ENCODE peak calls at places on chromosomes 2 and 18, in four cellular contexts. One of them, this sample, is unnamed. For H3K27me3, the result is how much of the 10 kb centered on the place peaks cover.

GRCh38 chr2:165698621-165698946 is 95.5 kb downstream of the GALNT3 start:
- DNase-seq in tibial nerve: peak
- DNase-seq in adrenal gland: peak
- DNase-seq in pancreas: no peak
- DNase-seq in this sample: peak

GRCh38 chr2:109000654-109001600 is 11.9 kb upstream of the EDAR start:
- DNase-seq in tibial nerve: no peak
- DNase-seq in adrenal gland: no peak
- DNase-seq in pancreas: no peak
- DNase-seq in this sample: no peak

GRCh38 chr18:12686100-12686499 is 16.4 kb downstream of the CEP76 start:
- DNase-seq in tibial nerve: no peak
- DNase-seq in adrenal gland: no peak
- DNase-seq in pancreas: no peak
- DNase-seq in this sample: no peak

GRCh38 chr2:234630676-234631350 is 133.9 kb upstream of the ARL4C start:
- DNase-seq in tibial nerve: no peak
- DNase-seq in adrenal gland: no peak
- DNase-seq in pancreas: no peak
- DNase-seq in this sample: no peak

GRCh38 chr18:50289103-50289433 is 1.6 kb upstream of the CXXC1 start:
- DNase-seq in tibial nerve: no peak
- DNase-seq in adrenal gland: no peak
- DNase-seq in pancreas: no peak
- DNase-seq in this sample: no peak

GRCh38 chr18:21053127-21053526 is 58.5 kb downstream of the ROCK1 start:
- DNase-seq in tibial nerve: no peak
- DNase-seq in adrenal gland: no peak
- DNase-seq in pancreas: no peak
- DNase-seq in this sample: no peak

GRCh38 chr2:119316066-119316465 is 50.6 kb downstream of the C2orf76 start:
- DNase-seq in tibial nerve: no peak
- DNase-seq in adrenal gland: no peak
- DNase-seq in pancreas: no peak
- DNase-seq in this sample: no peak

GRCh38 chr18:39434223-39434622 is 1868.6 kb upstream of the CELF4 start:
- DNase-seq in tibial nerve: no peak
- DNase-seq in adrenal gland: no peak
- DNase-seq in pancreas: no peak
- DNase-seq in this sample: no peak

GRCh38 chr2:99425022-99425421 is 64.8 kb downstream of the REV1 start:
- DNase-seq in tibial nerve: no peak
- DNase-seq in adrenal gland: peak
- DNase-seq in pancreas: no peak
- DNase-seq in this sample: no peak

GRCh38 chr18:53906681-53907080 is 317.8 kb downstream of the MBD2 start:
- DNase-seq in tibial nerve: no peak
- DNase-seq in adrenal gland: no peak
- DNase-seq in pancreas: no peak
- DNase-seq in this sample: no peak

GRCh38 chr18:58671941-58672565 is 788 bp downstream of the MALT1 start:
- DNase-seq in tibial nerve: no peak
- DNase-seq in adrenal gland: no peak
- DNase-seq in pancreas: no peak
- DNase-seq in this sample: no peak

GRCh38 chr2:225104971-225105370 is 62.7 kb upstream of the DOCK10 start:
- DNase-seq in tibial nerve: no peak
- DNase-seq in adrenal gland: no peak
- DNase-seq in pancreas: no peak
- DNase-seq in this sample: no peak

GRCh38 chr2:128091691-128092050 is 671 bp downstream of the UGGT1 start:
- DNase-seq in tibial nerve: no peak
- DNase-seq in adrenal gland: no peak
- DNase-seq in pancreas: no peak
- DNase-seq in this sample: no peak

GRCh38 chr2:124024491-124025348 is at the start of gene CNTNAP5:
- DNase-seq in tibial nerve: peak
- DNase-seq in adrenal gland: peak
- DNase-seq in pancreas: peak
- DNase-seq in this sample: no peak

GRCh38 chr18:11052800-11053199 is 96.6 kb downstream of the PIEZO2 start:
- DNase-seq in tibial nerve: no peak
- DNase-seq in adrenal gland: no peak
- DNase-seq in pancreas: no peak
- DNase-seq in this sample: no peak

GRCh38 chr2:74602553-74603281 is 45.4 kb downstream of the M1AP start:
- DNase-seq in tibial nerve: no peak
- DNase-seq in adrenal gland: no peak
- DNase-seq in pancreas: no peak
- DNase-seq in this sample: no peak

GRCh38 chr2:74383254-74383653 is 3.1 kb upstream of the DCTN1 start:
- DNase-seq in tibial nerve: no peak
- DNase-seq in adrenal gland: no peak
- DNase-seq in pancreas: peak
- DNase-seq in this sample: no peak

GRCh38 chr2:239597216-239597615 is 196.4 kb upstream of the HDAC4 start:
- DNase-seq in tibial nerve: no peak
- DNase-seq in adrenal gland: peak
- DNase-seq in pancreas: no peak
- DNase-seq in this sample: peak

GRCh38 chr2:26764078-26764887 is at the start of gene SLC35F6:
- DNase-seq in tibial nerve: peak
- DNase-seq in adrenal gland: peak
- DNase-seq in pancreas: peak
- DNase-seq in this sample: peak

GRCh38 chr2:25369876-25370275 is 28.2 kb upstream of the DNMT3A start:
- DNase-seq in tibial nerve: no peak
- DNase-seq in adrenal gland: no peak
- DNase-seq in pancreas: no peak
- DNase-seq in this sample: peak

GRCh38 chr2:150125708-150126107 is 361.8 kb downstream of the RND3 start:
- DNase-seq in tibial nerve: no peak
- DNase-seq in adrenal gland: no peak
- DNase-seq in pancreas: no peak
- DNase-seq in this sample: no peak

GRCh38 chr2:109247812-109248211 is 118.8 kb downstream of the SH3RF3 start:
- DNase-seq in tibial nerve: no peak
- DNase-seq in adrenal gland: peak
- DNase-seq in pancreas: no peak
- DNase-seq in this sample: peak

GRCh38 chr18:28013064-28013463 is 163.9 kb downstream of the CDH2 start:
- DNase-seq in tibial nerve: no peak
- DNase-seq in adrenal gland: no peak
- DNase-seq in pancreas: no peak
- DNase-seq in this sample: no peak

DNA sequence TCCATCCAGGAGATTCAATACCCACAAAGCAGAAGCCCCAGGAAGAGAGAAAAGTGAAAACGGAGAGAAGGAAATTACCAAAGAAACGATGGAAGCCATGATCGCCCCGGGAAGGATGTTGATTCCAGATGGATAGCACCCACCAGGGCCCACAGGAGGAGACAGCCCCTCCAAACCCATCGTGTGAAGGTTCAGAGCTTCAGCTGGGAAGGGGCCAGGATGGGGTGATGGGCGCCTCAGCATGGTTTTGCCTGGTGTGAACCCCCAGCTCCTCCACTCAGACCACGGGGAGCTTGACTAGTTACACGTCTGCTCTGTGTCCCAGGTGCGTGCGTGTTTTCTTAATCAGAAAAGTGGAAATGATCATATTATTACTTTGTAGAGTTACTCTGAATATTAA is 264.5 kb downstream of the EIPR1 start:
- DNase-seq in tibial nerve: no peak
- DNase-seq in adrenal gland: no peak
- DNase-seq in pancreas: no peak
- DNase-seq in this sample: no peak
- TF ChIP-seq CTCF in tibial nerve: no peak
- TF ChIP-seq CTCF in adrenal gland: no peak
- TF ChIP-seq CTCF in pancreas: no peak
- TF ChIP-seq CTCF in this sample: no peak

GRCh38 chr2:16389611-16390010 is 276.0 kb downstream of the CYRIA start:
- DNase-seq in tibial nerve: no peak
- DNase-seq in adrenal gland: no peak
- DNase-seq in pancreas: no peak
- DNase-seq in this sample: no peak
- H3K27me3 ChIP-seq in tibial nerve: under half
- H3K27me3 ChIP-seq in adrenal gland: under half
- H3K27me3 ChIP-seq in pancreas: under half
- H3K27me3 ChIP-seq in this sample: under half

GRCh38 chr2:101140237-101140636 is 10.9 kb downstream of the TBC1D8 start:
- DNase-seq in tibial nerve: no peak
- DNase-seq in adrenal gland: no peak
- DNase-seq in pancreas: no peak
- DNase-seq in this sample: no peak
- H3K27ac ChIP-seq in tibial nerve: no peak
- H3K27ac ChIP-seq in adrenal gland: no peak
- H3K27ac ChIP-seq in pancreas: no peak
- H3K27ac ChIP-seq in this sample: no peak

DNA sequence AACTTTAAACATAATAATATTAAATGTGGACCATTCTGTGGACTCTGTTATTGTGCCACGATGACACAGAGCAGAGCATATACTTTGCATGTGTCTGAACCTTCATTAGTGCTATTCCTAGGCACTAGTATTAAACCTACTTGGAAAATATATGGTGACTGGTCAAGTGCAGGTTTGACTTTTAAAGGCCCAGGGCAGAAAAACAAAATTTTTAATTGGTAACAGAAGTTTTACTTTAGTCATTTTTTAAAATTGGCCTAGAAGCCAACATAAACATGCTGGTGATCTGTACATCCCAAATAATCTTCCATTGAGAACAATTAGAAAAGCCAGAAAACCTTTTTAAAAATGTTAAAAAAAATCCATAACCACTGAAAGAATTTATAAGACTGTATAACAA is 16.6 kb downstream of the LDAH start:
- DNase-seq in tibial nerve: no peak
- DNase-seq in adrenal gland: no peak
- DNase-seq in pancreas: no peak
- DNase-seq in this sample: no peak
- TF ChIP-seq CTCF in tibial nerve: no peak
- TF ChIP-seq CTCF in adrenal gland: no peak
- TF ChIP-seq CTCF in pancreas: no peak
- TF ChIP-seq CTCF in this sample: no peak

DNA sequence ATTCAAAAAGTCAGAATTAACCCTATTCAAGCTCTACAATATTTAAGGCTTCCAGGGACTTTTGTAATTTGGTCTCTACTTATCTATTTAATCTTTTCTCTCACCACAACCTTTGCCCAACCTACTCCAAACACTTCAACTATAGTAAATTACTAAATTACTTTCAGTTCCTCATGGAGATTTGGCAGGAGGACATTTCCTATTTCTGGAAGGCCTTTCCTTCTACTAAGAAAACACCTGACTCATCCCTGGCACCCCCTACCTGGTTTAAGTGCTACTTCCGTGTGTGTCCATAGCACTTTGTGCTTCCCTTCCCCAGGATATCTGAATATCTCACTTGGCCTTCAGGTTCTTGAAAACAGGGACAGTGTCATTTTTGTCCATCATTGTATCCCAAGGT is 96.3 kb downstream of the UPP2 start:
- DNase-seq in tibial nerve: no peak
- DNase-seq in adrenal gland: no peak
- DNase-seq in pancreas: no peak
- DNase-seq in this sample: peak
- H3K27me3 ChIP-seq in tibial nerve: under half
- H3K27me3 ChIP-seq in adrenal gland: under half
- H3K27me3 ChIP-seq in pancreas: under half
- H3K27me3 ChIP-seq in this sample: under half

DNA sequence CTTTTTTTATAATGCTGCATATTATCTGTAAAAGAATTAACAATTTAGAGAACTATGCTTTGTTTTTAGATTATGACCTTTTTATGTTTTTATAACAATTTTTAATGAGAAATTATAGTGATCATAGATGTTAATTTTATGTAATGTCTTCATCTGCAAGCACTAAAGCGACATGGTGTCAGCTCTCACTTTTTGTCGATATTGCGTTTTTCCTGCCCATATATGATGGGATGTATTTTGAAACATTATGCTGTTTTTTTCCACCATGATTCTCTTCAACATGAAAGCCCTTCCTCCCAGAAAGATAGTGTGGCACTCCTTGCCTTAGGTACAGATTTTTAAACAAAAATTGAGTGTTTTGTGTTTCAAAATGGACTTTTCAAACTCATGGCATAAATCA is 104.3 kb downstream of the KCNH7 start:
- DNase-seq in tibial nerve: no peak
- DNase-seq in adrenal gland: no peak
- DNase-seq in pancreas: no peak
- DNase-seq in this sample: no peak
- H3K27ac ChIP-seq in tibial nerve: no peak
- H3K27ac ChIP-seq in adrenal gland: no peak
- H3K27ac ChIP-seq in pancreas: no peak
- H3K27ac ChIP-seq in this sample: no peak

GRCh38 chr2:178863856-178864620 is 56.8 kb upstream of the TTN start:
- DNase-seq in tibial nerve: no peak
- DNase-seq in adrenal gland: peak
- DNase-seq in pancreas: peak
- DNase-seq in this sample: peak

GRCh38 chr2:178863130-178863855 is 56.1 kb upstream of the TTN start:
- DNase-seq in tibial nerve: no peak
- DNase-seq in adrenal gland: no peak
- DNase-seq in pancreas: no peak
- DNase-seq in this sample: no peak

GRCh38 chr2:178859760-178860159 is 52.5 kb upstream of the TTN start:
- DNase-seq in tibial nerve: no peak
- DNase-seq in adrenal gland: no peak
- DNase-seq in pancreas: no peak
- DNase-seq in this sample: no peak

GRCh38 chr2:178858896-178859628 is 51.8 kb upstream of the TTN start:
- DNase-seq in tibial nerve: no peak
- DNase-seq in adrenal gland: no peak
- DNase-seq in pancreas: no peak
- DNase-seq in this sample: no peak

DNA sequence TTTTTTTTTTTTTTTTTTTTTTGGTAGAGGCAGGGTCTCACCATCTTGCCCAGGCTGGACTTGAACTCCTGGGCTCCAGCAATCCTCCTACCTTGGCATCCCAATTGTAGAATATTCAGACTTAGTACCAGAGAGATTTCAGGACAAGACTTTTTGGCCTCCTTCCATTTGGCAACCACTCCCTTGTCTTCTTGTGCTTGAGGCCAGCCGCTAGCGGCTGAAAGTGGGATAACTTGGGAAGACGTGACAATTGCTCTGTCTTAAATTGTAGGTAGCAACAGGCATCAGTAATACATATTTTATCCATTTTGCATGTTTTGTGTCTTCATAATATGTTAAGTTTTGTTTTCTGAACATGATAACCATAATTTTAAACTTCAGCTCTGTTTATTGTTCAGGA is 53.3 kb upstream of the TTN start:
- DNase-seq in tibial nerve: peak
- DNase-seq in adrenal gland: peak
- DNase-seq in pancreas: peak
- DNase-seq in this sample: peak
- TF ChIP-seq CTCF in tibial nerve: no peak
- TF ChIP-seq CTCF in adrenal gland: peak
- TF ChIP-seq CTCF in pancreas: no peak
- TF ChIP-seq CTCF in this sample: no peak